ENCODE peak calls at places on chromosomes 4 and X, in nine cellular contexts. Z is heart left ventricle, K is breast epithelium, N is Peyer's patch, H is stomach, M is tibial nerve, V is spleen, T is gastrocnemius medialis, G is ovary. A is an unnamed sample. For H3K27me3, the result is how much of the 10 kb centered on the place peaks cover.

GRCh38 chrX:78104447-78105176 is 564 bp downstream of the PGK1 start:
- DNase-seq in Z (peak), K (no peak), N (peak), H (peak), M (no peak), V (peak), T (peak), G (peak), A (peak)

GRCh38 chrX:105038672-105039328 is 181.7 kb downstream of the TEX13A start:
- DNase-seq in Z (no peak), K (no peak), N (no peak), H (no peak), M (no peak), V (no peak), T (no peak), G (no peak), A (no peak)

GRCh38 chr4:10926025-10926424 is 241.5 kb upstream of the CLNK start:
- DNase-seq in Z (no peak), K (no peak), N (no peak), H (no peak), M (no peak), V (no peak), T (no peak), G (no peak), A (no peak)

GRCh38 chr4:8336412-8337075 is 67.0 kb downstream of the HTRA3 start:
- DNase-seq in Z (peak), K (no peak), N (no peak), H (peak), M (no peak), V (no peak), T (no peak), G (no peak), A (peak)

GRCh38 chr4:158314756-158315487 is 104.6 kb downstream of the TMEM144 start:
- DNase-seq in Z (no peak), K (no peak), N (no peak), H (no peak), M (no peak), V (no peak), T (no peak), G (no peak), A (no peak)

GRCh38 chr4:125529071-125529470 is 214.3 kb downstream of the FAT4 start:
- DNase-seq in Z (no peak), K (no peak), N (no peak), H (no peak), M (no peak), V (no peak), T (no peak), G (no peak), A (no peak)

GRCh38 chr4:175090116-175090515 is 172.0 kb downstream of the ADAM29 start:
- DNase-seq in Z (no peak), K (no peak), N (no peak), H (no peak), M (no peak), V (no peak), T (no peak), G (no peak), A (no peak)

GRCh38 chrX:41732260-41732659 is 8.3 kb downstream of the GPR82 start:
- DNase-seq in Z (no peak), K (no peak), N (no peak), H (no peak), M (no peak), V (no peak), T (no peak), G (no peak), A (no peak)

GRCh38 chr4:156505341-156505955 is 466.2 kb downstream of the PDGFC start:
- DNase-seq in Z (no peak), K (no peak), N (no peak), H (no peak), M (no peak), V (no peak), T (no peak), G (no peak), A (no peak)

GRCh38 chrX:13898084-13898483 is 81.2 kb upstream of the GPM6B start:
- DNase-seq in Z (peak), K (no peak), N (no peak), H (no peak), M (peak), V (no peak), T (no peak), G (no peak), A (no peak)

GRCh38 chr4:37767546-37767945 is 58.9 kb upstream of the PGM2 start:
- DNase-seq in Z (peak), K (no peak), N (no peak), H (peak), M (peak), V (peak), T (peak), G (peak), A (peak)

GRCh38 chrX:71489540-71489939 is 43.4 kb upstream of the OGT start:
- DNase-seq in Z (no peak), K (no peak), N (no peak), H (no peak), M (no peak), V (no peak), T (no peak), G (no peak), A (no peak)

GRCh38 chrX:31649176-31649575 is 577.3 kb upstream of the FTHL17 start:
- DNase-seq in Z (no peak), K (no peak), N (no peak), H (no peak), M (no peak), V (no peak), T (no peak), G (no peak), A (no peak)

GRCh38 chrX:17535229-17535628 is 160.2 kb downstream of the NHS start:
- DNase-seq in Z (no peak), K (no peak), N (no peak), H (peak), M (no peak), V (no peak), T (no peak), G (no peak), A (no peak)

GRCh38 chrX:63917296-63917695 is 132.3 kb upstream of the ARHGEF9 start:
- DNase-seq in Z (no peak), K (no peak), N (no peak), H (no peak), M (no peak), V (no peak), T (no peak), G (no peak), A (no peak)

GRCh38 chr4:11111876-11112275 is 316.8 kb downstream of the HS3ST1 start:
- DNase-seq in Z (no peak), K (no peak), N (no peak), H (no peak), M (no peak), V (no peak), T (no peak), G (no peak), A (no peak)

GRCh38 chrX:129161108-129161507 is 362.2 kb downstream of the SMARCA1 start:
- DNase-seq in Z (no peak), K (no peak), N (no peak), H (no peak), M (no peak), V (no peak), T (no peak), G (no peak), A (no peak)

GRCh38 chr4:20347526-20347925 is 95.8 kb downstream of the SLIT2 start:
- DNase-seq in Z (no peak), K (no peak), N (no peak), H (no peak), M (no peak), V (no peak), T (no peak), G (no peak), A (no peak)

GRCh38 chr4:41921476-41921875 is 13.8 kb upstream of the TMEM33 start:
- DNase-seq in Z (no peak), K (no peak), N (no peak), H (no peak), M (no peak), V (no peak), T (no peak), G (no peak), A (no peak)

GRCh38 chr4:17027495-17027894 is 129.1 kb upstream of the LDB2 start:
- DNase-seq in Z (no peak), K (no peak), N (no peak), H (no peak), M (no peak), V (no peak), T (no peak), G (no peak), A (no peak)

GRCh38 chr4:7397206-7398103 is 37.3 kb downstream of the PSAPL1 start:
- DNase-seq in Z (no peak), K (peak), N (no peak), H (no peak), M (no peak), V (peak), T (no peak), G (peak), A (no peak)

GRCh38 chr4:107890779-107891178 is 40.6 kb upstream of the CYP2U1 start:
- DNase-seq in Z (no peak), K (no peak), N (no peak), H (no peak), M (no peak), V (no peak), T (no peak), G (no peak), A (no peak)

GRCh38 chrX:119391279-119391678 is 7.9 kb upstream of the SLC25A43 start:
- DNase-seq in Z (no peak), K (no peak), N (no peak), H (peak), M (no peak), V (no peak), T (no peak), G (no peak), A (no peak)

GRCh38 chr4:152784490-152785195 is 4.9 kb downstream of the ARFIP1 start:
- DNase-seq in Z (no peak), K (no peak), N (no peak), H (no peak), M (no peak), V (no peak), T (no peak), G (no peak), A (no peak)
- TF ChIP-seq CTCF in Z (peak), K (no peak), N (no peak), H (no peak), M (no peak), V (no peak), T (no peak), G (no peak), A (no peak)

GRCh38 chr4:1603413-1604135 is 80.5 kb downstream of the FAM53A start:
- DNase-seq in Z (peak), K (no peak), N (no peak), H (no peak), M (no peak), V (peak), T (no peak), G (no peak), A (peak)
- H3K27me3 ChIP-seq in Z (under half), K (under half), N (under half), H (half or more), M (under half), V (under half), T (under half), G (under half), A (under half)

DNA sequence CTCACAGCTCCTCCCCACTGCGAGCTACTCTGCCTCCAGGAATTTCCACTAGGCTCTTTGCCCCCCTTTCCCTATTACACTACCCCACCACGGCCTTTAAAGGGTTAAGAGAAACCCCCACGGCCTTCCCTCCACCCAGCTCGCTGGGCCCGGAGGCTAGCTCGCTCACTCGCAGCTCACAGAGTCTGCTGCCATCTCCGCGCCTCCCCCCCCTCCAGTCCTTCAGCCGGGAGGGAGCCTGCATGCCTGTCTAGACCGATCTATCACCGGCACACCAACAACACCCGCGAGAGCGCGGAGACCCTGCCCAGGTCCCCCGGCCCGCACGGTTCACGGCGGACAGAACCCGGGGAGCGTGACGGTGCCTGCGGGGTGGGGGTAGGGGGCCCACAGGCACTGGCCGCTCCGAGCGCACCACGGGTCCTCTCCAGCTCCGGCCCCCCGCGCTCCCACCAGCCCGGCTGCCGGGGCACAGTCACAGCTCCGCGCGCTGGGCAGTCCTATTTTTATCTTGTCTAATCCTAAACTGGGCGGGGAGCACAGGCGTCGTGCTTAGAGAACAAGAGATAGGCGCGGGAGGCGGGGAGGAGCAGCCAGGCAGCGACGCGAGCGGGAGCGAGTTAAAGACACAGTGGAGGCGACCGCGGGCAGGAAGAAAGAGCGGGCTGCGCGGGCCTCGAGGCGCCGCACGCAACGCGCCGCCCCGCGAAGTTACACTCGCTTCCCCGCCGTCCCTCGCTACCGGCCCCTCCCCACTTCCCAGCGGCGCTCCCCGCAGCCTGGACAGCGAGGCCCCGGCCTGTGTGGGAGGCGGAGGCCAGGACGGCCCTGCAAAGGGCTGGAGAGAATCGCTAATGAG is 3.5 kb downstream of the BCOR start:
- DNase-seq in Z (peak), K (no peak), N (peak), H (no peak), M (no peak), V (peak), T (no peak), G (peak), A (peak)
- TF ChIP-seq POLR2A in Z (peak), K (no peak), N (no peak), H (no peak), M (no peak), V (no peak), T (peak), G (no peak), A (no peak)

GRCh38 chr4:136590440-136590839 is 941.9 kb downstream of the PCDH18 start:
- DNase-seq in Z (no peak), K (no peak), N (no peak), H (no peak), M (no peak), V (no peak), T (no peak), G (no peak), A (no peak)
- TF ChIP-seq CTCF in Z (no peak), K (no peak), N (no peak), H (no peak), M (no peak), V (no peak), T (no peak), G (no peak), A (no peak)

DNA sequence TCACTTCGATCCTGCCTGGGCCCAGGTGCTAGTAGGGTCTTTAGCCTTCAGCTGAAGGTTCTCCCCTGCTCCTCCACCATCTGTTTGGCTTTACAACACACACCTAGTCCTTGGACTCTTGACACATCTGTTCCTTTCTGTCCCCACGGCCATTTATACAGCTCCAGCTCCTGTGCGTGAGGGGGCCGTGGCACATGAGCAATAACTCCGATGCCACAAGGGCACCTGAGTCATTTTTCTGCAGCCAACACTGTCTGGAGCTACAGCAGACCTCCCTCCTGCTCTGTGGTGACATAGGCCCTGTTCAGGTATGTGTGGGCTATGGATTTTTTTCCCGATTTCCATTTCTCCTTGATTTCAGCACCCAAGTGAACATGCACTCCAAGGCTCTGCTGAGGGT is 44.7 kb upstream of the BCOR start:
- DNase-seq in Z (no peak), K (no peak), N (no peak), H (no peak), M (no peak), V (no peak), T (no peak), G (no peak), A (no peak)
- H3K27me3 ChIP-seq in Z (under half), K (under half), N (under half), H (under half), M (under half), V (under half), T (under half), G (under half), A (under half)